ENCODE peak calls at places on chromosome 4, in four cellular contexts. N is endothelial cell of umbilical vein, E is K562, L is NB4. U is an unnamed sample.

GRCh38 chr4:53432528-53433424 is 55.3 kb downstream of the FIP1L1 start:
- DNase-seq in N (no peak), E (no peak), L (no peak), U (no peak)

GRCh38 chr4:73599182-73599581 is 21.1 kb downstream of the RASSF6 start:
- DNase-seq in N (peak), E (peak), L (peak), U (peak)

GRCh38 chr4:46254788-46255187 is 130.9 kb upstream of the GABRG1 start:
- DNase-seq in N (no peak), E (no peak), L (no peak), U (no peak)

GRCh38 chr4:140744421-140744820 is 11.8 kb downstream of the TBC1D9 start:
- DNase-seq in N (no peak), E (no peak), L (no peak), U (no peak)

GRCh38 chr4:136864580-136865185 is 667.6 kb downstream of the PCDH18 start:
- DNase-seq in N (peak), E (peak), L (peak), U (peak)

GRCh38 chr4:74114234-74114633 is 15.2 kb upstream of the CXCL2 start:
- DNase-seq in N (peak), E (no peak), L (no peak), U (no peak)

GRCh38 chr4:38190717-38191178 is 230.6 kb downstream of the PTTG2 start:
- DNase-seq in N (peak), E (no peak), L (no peak), U (no peak)

GRCh38 chr4:55768291-55768690 is 51.3 kb upstream of the EXOC1L start:
- DNase-seq in N (peak), E (no peak), L (no peak), U (no peak)

GRCh38 chr4:105232374-105232773 is 85.7 kb downstream of the TET2 start:
- DNase-seq in N (no peak), E (no peak), L (no peak), U (no peak)

GRCh38 chr4:15914291-15914690 is 24.2 kb downstream of the FGFBP1 start:
- DNase-seq in N (no peak), E (no peak), L (no peak), U (no peak)

GRCh38 chr4:165208741-165209388 is 1.5 kb downstream of the KLHL2 start:
- DNase-seq in N (peak), E (no peak), L (peak), U (no peak)

GRCh38 chr4:152089564-152089963 is 328.8 kb upstream of the GATB start:
- DNase-seq in N (no peak), E (no peak), L (no peak), U (no peak)

GRCh38 chr4:48578132-48578964 is 88.3 kb downstream of the ZAR1 start:
- DNase-seq in N (peak), E (peak), L (peak), U (peak)

GRCh38 chr4:107255596-107255995 is 219.5 kb upstream of the DKK2 start:
- DNase-seq in N (no peak), E (no peak), L (no peak), U (no peak)

GRCh38 chr4:152957437-152958185 is 21.5 kb downstream of the FHDC1 start:
- DNase-seq in N (peak), E (peak), L (no peak), U (peak)

GRCh38 chr4:94410678-94411206 is 41.0 kb upstream of the PDLIM5 start:
- DNase-seq in N (no peak), E (no peak), L (peak), U (peak)

GRCh38 chr4:71095141-71095939 is 101.9 kb downstream of the DCK start:
- DNase-seq in N (no peak), E (no peak), L (no peak), U (no peak)
- TF ChIP-seq MYC in N (no peak), E (no peak), L (no peak), U (no peak)

GRCh38 chr4:159400782-159401712 is 298.2 kb downstream of the RAPGEF2 start:
- DNase-seq in N (no peak), E (no peak), L (peak), U (no peak)
- TF ChIP-seq MYC in N (no peak), E (no peak), L (no peak), U (no peak)

GRCh38 chr4:182697094-182697493 is 220.1 kb downstream of the DCTD start:
- DNase-seq in N (no peak), E (no peak), L (no peak), U (no peak)

GRCh38 chr4:182695842-182696241 is 221.3 kb downstream of the DCTD start:
- DNase-seq in N (no peak), E (no peak), L (no peak), U (no peak)

GRCh38 chr4:182695009-182695408 is 222.2 kb downstream of the DCTD start:
- DNase-seq in N (no peak), E (no peak), L (no peak), U (no peak)

GRCh38 chr4:182698212-182698611 is 219.0 kb downstream of the DCTD start:
- DNase-seq in N (peak), E (no peak), L (no peak), U (no peak)

DNA sequence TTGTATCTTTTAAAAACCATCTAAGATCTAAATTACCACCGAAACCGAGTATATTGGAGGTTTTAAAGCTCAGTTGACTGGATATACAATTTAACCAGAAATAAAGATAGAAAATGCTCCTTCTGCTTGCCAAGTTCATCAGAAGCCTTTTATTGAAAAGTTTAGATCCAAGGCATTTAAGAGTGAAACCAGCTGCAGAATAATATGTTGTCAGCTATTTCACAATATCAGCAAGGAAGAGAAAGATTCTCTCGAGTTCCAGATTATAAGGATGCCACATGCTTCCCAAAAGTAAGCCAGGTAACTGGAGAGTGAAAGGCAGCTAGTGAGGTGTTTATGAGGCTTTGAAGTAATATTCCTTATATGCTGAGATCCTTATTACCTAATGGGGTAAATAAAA is 217.4 kb downstream of the DCTD start:
- DNase-seq in N (no peak), E (no peak), L (no peak), U (no peak)
- TF ChIP-seq MYC in N (no peak), E (no peak), L (no peak), U (no peak)

GRCh38 chr4:110702326-110702725 is 79.4 kb upstream of the PITX2 start:
- DNase-seq in N (no peak), E (no peak), L (no peak), U (no peak)

GRCh38 chr4:110705440-110705782 is 82.5 kb upstream of the PITX2 start:
- DNase-seq in N (no peak), E (no peak), L (no peak), U (no peak)

GRCh38 chr4:110704748-110705439 is 82.0 kb upstream of the PITX2 start:
- DNase-seq in N (no peak), E (no peak), L (peak), U (no peak)
- TF ChIP-seq MYC in N (no peak), E (no peak), L (no peak), U (no peak)

GRCh38 chr4:687048-687974 is 1.6 kb downstream of the SLC49A3 start:
- DNase-seq in N (peak), E (peak), L (peak), U (peak)
- TF ChIP-seq MYC in N (no peak), E (peak), L (peak), U (no peak)

DNA sequence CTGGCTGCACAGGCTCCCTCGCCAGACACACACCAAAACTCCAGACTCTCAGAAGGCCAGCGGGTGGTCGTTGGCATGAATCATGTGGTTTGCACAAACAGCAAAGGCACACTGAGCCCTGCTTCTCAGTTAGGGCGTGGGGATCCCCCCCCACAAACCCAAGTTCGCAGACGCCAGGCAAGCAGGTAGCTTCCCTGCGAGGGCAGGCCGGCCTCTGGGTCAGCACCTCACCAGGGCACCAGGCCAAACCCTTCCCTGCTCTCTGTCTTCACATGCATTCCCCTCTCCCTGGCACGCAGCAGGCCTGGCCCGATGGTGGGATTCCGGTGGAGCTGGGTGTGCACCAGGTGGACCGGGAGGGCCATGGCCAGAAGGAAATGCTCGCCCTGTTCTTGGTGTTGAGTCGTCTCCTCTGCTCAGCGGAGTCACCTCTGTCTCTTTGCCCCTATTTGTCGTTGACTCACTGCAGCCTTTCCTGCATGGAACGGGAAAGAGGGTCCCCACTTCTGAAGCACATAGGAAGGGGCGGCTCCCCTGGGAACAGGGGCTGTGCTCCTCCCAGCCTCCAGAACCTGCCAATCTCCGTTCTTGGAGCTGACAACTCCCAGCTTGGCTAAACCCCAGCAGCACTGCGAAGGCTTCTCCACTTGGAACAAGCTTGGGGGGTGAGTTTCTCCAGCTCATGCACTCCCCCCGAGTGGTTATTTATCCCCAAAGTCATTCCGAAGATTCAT is 51.4 kb downstream of the SORCS2 start:
- DNase-seq in N (no peak), E (no peak), L (no peak), U (no peak)
- TF ChIP-seq MYC in N (no peak), E (no peak), L (no peak), U (no peak)

GRCh38 chr4:76611611-76612010 is 176.6 kb downstream of the SHROOM3 start:
- DNase-seq in N (peak), E (no peak), L (no peak), U (no peak)
- TF ChIP-seq MYC in N (no peak), E (no peak), L (no peak), U (no peak)

GRCh38 chr4:87032884-87033533 is 98.2 kb downstream of the AFF1 start:
- DNase-seq in N (peak), E (no peak), L (no peak), U (no peak)
- TF ChIP-seq MYC in N (no peak), E (no peak), L (no peak), U (no peak)

GRCh38 chr4:10160280-10160856 is 43.8 kb upstream of the WDR1 start:
- DNase-seq in N (peak), E (peak), L (peak), U (peak)
- TF ChIP-seq MYC in N (no peak), E (no peak), L (no peak), U (no peak)